ENCODE peak calls at places on chromosomes 5 and 9, in five cellular contexts. One of them, this sample, is unnamed.

GRCh38 chr5:174571662-174572397 is 152.6 kb upstream of the MSX2 start:
- DNase-seq in ovary: peak; percentile 44
- DNase-seq in PC-3: peak; percentile 91
- DNase-seq in Peyer's patch: peak; percentile 57
- DNase-seq in A549: peak; percentile 85
- DNase-seq in this sample: no peak

GRCh38 chr9:21974542-21975409 is 19.4 kb downstream of the CDKN2A start:
- DNase-seq in PC-3: no peak
- DNase-seq in Peyer's patch: peak; percentile 62
- DNase-seq in ovary: no peak
- DNase-seq in A549: no peak
- DNase-seq in this sample: peak; percentile 67

GRCh38 chr5:180860273-180860886 is 696 bp downstream of the ZFP62 start:
- DNase-seq in ovary: no peak
- DNase-seq in A549: peak; percentile 82
- DNase-seq in Peyer's patch: peak; percentile 62
- DNase-seq in PC-3: peak; percentile 46
- DNase-seq in this sample: peak; percentile 78

GRCh38 chr9:70119786-70120185 is 76.1 kb downstream of the MAMDC2 start:
- DNase-seq in ovary: no peak
- DNase-seq in A549: no peak
- DNase-seq in PC-3: no peak
- DNase-seq in Peyer's patch: no peak
- DNase-seq in this sample: no peak

GRCh38 chr5:180870669-180871068 is 9.6 kb upstream of the ZFP62 start:
- DNase-seq in A549: no peak
- DNase-seq in Peyer's patch: no peak
- DNase-seq in ovary: no peak
- DNase-seq in PC-3: no peak
- DNase-seq in this sample: no peak

GRCh38 chr9:32776201-32776600 is 7.1 kb upstream of the TMEM215 start:
- DNase-seq in Peyer's patch: no peak
- DNase-seq in A549: no peak
- DNase-seq in ovary: no peak
- DNase-seq in PC-3: no peak
- DNase-seq in this sample: no peak

GRCh38 chr5:78757269-78758053 is 108.9 kb upstream of the LHFPL2 start:
- DNase-seq in PC-3: peak; percentile 43
- DNase-seq in Peyer's patch: no peak
- DNase-seq in A549: peak; percentile 42
- DNase-seq in ovary: no peak
- DNase-seq in this sample: no peak

GRCh38 chr9:78892182-78892581 is 595.3 kb downstream of the PSAT1 start:
- DNase-seq in A549: no peak
- DNase-seq in Peyer's patch: no peak
- DNase-seq in ovary: no peak
- DNase-seq in PC-3: no peak
- DNase-seq in this sample: no peak

GRCh38 chr5:16837305-16837704 is 98.8 kb downstream of the MYO10 start:
- DNase-seq in Peyer's patch: no peak
- DNase-seq in ovary: no peak
- DNase-seq in A549: no peak
- DNase-seq in PC-3: no peak
- DNase-seq in this sample: no peak

GRCh38 chr5:140324834-140325195 is 21.6 kb downstream of the HBEGF start:
- DNase-seq in PC-3: no peak
- DNase-seq in ovary: no peak
- DNase-seq in Peyer's patch: no peak
- DNase-seq in A549: no peak
- DNase-seq in this sample: no peak

GRCh38 chr9:73237140-73237539 is 85.5 kb downstream of the ANXA1 start:
- DNase-seq in Peyer's patch: no peak
- DNase-seq in ovary: no peak
- DNase-seq in A549: no peak
- DNase-seq in PC-3: no peak
- DNase-seq in this sample: no peak

GRCh38 chr9:123368481-123369153 is 12.6 kb downstream of the CRB2 start:
- DNase-seq in PC-3: no peak
- DNase-seq in ovary: no peak
- DNase-seq in Peyer's patch: no peak
- DNase-seq in A549: no peak
- DNase-seq in this sample: no peak

GRCh38 chr5:147551677-147552076 is 41.8 kb upstream of the DPYSL3 start:
- DNase-seq in PC-3: no peak
- DNase-seq in ovary: no peak
- DNase-seq in Peyer's patch: no peak
- DNase-seq in A549: no peak
- DNase-seq in this sample: no peak

GRCh38 chr5:147878066-147878748 is at the start of gene SCGB3A2:
- DNase-seq in A549: no peak
- DNase-seq in Peyer's patch: no peak
- DNase-seq in ovary: no peak
- DNase-seq in PC-3: no peak
- DNase-seq in this sample: no peak

GRCh38 chr5:128334010-128334716 is 203.9 kb downstream of the FBN2 start:
- DNase-seq in Peyer's patch: no peak
- DNase-seq in PC-3: no peak
- DNase-seq in A549: no peak
- DNase-seq in ovary: no peak
- DNase-seq in this sample: no peak

GRCh38 chr9:75911390-75911789 is 20.9 kb downstream of the PCSK5 start:
- DNase-seq in Peyer's patch: no peak
- DNase-seq in A549: no peak
- DNase-seq in PC-3: no peak
- DNase-seq in ovary: no peak
- DNase-seq in this sample: no peak

GRCh38 chr9:88056876-88057275 is 81.4 kb downstream of the SPATA31C2 start:
- DNase-seq in PC-3: peak; percentile 62
- DNase-seq in Peyer's patch: no peak
- DNase-seq in ovary: no peak
- DNase-seq in A549: no peak
- DNase-seq in this sample: no peak

GRCh38 chr5:180910735-180911134 is 11.8 kb downstream of the BTNL8 start:
- DNase-seq in Peyer's patch: no peak
- DNase-seq in PC-3: peak; percentile 36
- DNase-seq in A549: no peak
- DNase-seq in ovary: no peak
- DNase-seq in this sample: no peak

GRCh38 chr9:134420974-134421432 is 94.7 kb downstream of the RXRA start:
- DNase-seq in A549: no peak
- DNase-seq in PC-3: no peak
- DNase-seq in Peyer's patch: no peak
- DNase-seq in ovary: peak; percentile 44
- DNase-seq in this sample: no peak

GRCh38 chr5:29170609-29171008 is 2022.9 kb upstream of the CDH6 start:
- DNase-seq in PC-3: no peak
- DNase-seq in ovary: no peak
- DNase-seq in Peyer's patch: no peak
- DNase-seq in A549: no peak
- DNase-seq in this sample: no peak

GRCh38 chr5:138696501-138696900 is 56.7 kb upstream of the CTNNA1 start:
- DNase-seq in PC-3: peak; percentile 63
- DNase-seq in Peyer's patch: no peak
- DNase-seq in A549: no peak
- DNase-seq in ovary: no peak
- DNase-seq in this sample: no peak

GRCh38 chr9:135941288-135941995 is 19.7 kb downstream of the UBAC1 start:
- DNase-seq in A549: no peak
- DNase-seq in Peyer's patch: no peak
- DNase-seq in PC-3: no peak
- DNase-seq in ovary: no peak
- DNase-seq in this sample: no peak

GRCh38 chr9:126389958-126390357 is 63.3 kb downstream of the MVB12B start:
- DNase-seq in PC-3: no peak
- DNase-seq in Peyer's patch: no peak
- DNase-seq in ovary: no peak
- DNase-seq in A549: no peak
- DNase-seq in this sample: no peak

GRCh38 chr5:170651902-170652301 is 131.6 kb upstream of the GABRP start:
- DNase-seq in PC-3: no peak
- DNase-seq in ovary: no peak
- DNase-seq in A549: no peak
- DNase-seq in Peyer's patch: no peak
- DNase-seq in this sample: no peak

GRCh38 chr5:124697912-124698690 is 48.3 kb downstream of the ZNF608 start:
- DNase-seq in Peyer's patch: no peak
- DNase-seq in A549: no peak
- DNase-seq in PC-3: no peak
- DNase-seq in ovary: peak; percentile 32
- DNase-seq in this sample: no peak

GRCh38 chr5:176436641-176437040 is 11.5 kb upstream of the FAF2 start:
- DNase-seq in Peyer's patch: no peak
- DNase-seq in PC-3: peak; percentile 46
- DNase-seq in A549: no peak
- DNase-seq in ovary: no peak
- DNase-seq in this sample: no peak

GRCh38 chr9:127539259-127539981 is 72.7 kb upstream of the STXBP1 start:
- DNase-seq in PC-3: no peak
- DNase-seq in A549: no peak
- DNase-seq in Peyer's patch: no peak
- DNase-seq in ovary: no peak
- DNase-seq in this sample: no peak

GRCh38 chr5:96529559-96529958 is 96.5 kb upstream of the PCSK1 start:
- DNase-seq in A549: no peak
- DNase-seq in Peyer's patch: no peak
- DNase-seq in ovary: no peak
- DNase-seq in PC-3: no peak
- DNase-seq in this sample: no peak

GRCh38 chr5:55495216-55495615 is 39.5 kb downstream of the PLPP1 start:
- DNase-seq in PC-3: no peak
- DNase-seq in Peyer's patch: no peak
- DNase-seq in ovary: no peak
- DNase-seq in A549: no peak
- DNase-seq in this sample: no peak

GRCh38 chr5:55498466-55498865 is 36.3 kb downstream of the PLPP1 start:
- DNase-seq in PC-3: no peak
- DNase-seq in Peyer's patch: no peak
- DNase-seq in ovary: no peak
- DNase-seq in A549: no peak
- DNase-seq in this sample: no peak

GRCh38 chr5:55502759-55503158 is 32.0 kb downstream of the PLPP1 start:
- DNase-seq in PC-3: no peak
- DNase-seq in A549: no peak
- DNase-seq in ovary: no peak
- DNase-seq in Peyer's patch: no peak
- DNase-seq in this sample: no peak

GRCh38 chr5:55492449-55492848 is 42.3 kb downstream of the PLPP1 start:
- DNase-seq in Peyer's patch: no peak
- DNase-seq in ovary: no peak
- DNase-seq in PC-3: no peak
- DNase-seq in A549: no peak
- DNase-seq in this sample: no peak

GRCh38 chr5:55497712-55498111 is 37.1 kb downstream of the PLPP1 start:
- DNase-seq in ovary: no peak
- DNase-seq in Peyer's patch: no peak
- DNase-seq in PC-3: no peak
- DNase-seq in A549: no peak
- DNase-seq in this sample: no peak
- H3K27ac ChIP-seq in ovary: no peak overlapping the region
- H3K27ac ChIP-seq in Peyer's patch: no peak overlapping the region
- H3K27ac ChIP-seq in PC-3: no peak overlapping the region
- H3K27ac ChIP-seq in A549: no peak overlapping the region
- H3K27ac ChIP-seq in this sample: no peak overlapping the region

GRCh38 chr9:6073731-6074130 is 58.3 kb upstream of the RANBP6 start:
- DNase-seq in Peyer's patch: no peak
- DNase-seq in A549: no peak
- DNase-seq in PC-3: peak; percentile 61
- DNase-seq in ovary: no peak
- DNase-seq in this sample: no peak
- H3K4me3 ChIP-seq in Peyer's patch: no peak overlapping the region
- H3K4me3 ChIP-seq in A549: no peak overlapping the region
- H3K4me3 ChIP-seq in PC-3: no peak overlapping the region
- H3K4me3 ChIP-seq in ovary: no peak overlapping the region
- H3K4me3 ChIP-seq in this sample: no peak overlapping the region

GRCh38 chr5:57839447-57839846 is 356.8 kb upstream of the ACTBL2 start:
- DNase-seq in ovary: no peak
- DNase-seq in A549: no peak
- DNase-seq in Peyer's patch: no peak
- DNase-seq in PC-3: peak; percentile 27
- DNase-seq in this sample: no peak

GRCh38 chr5:57843016-57843402 is 360.4 kb upstream of the ACTBL2 start:
- DNase-seq in Peyer's patch: no peak
- DNase-seq in PC-3: no peak
- DNase-seq in A549: no peak
- DNase-seq in ovary: no peak
- DNase-seq in this sample: no peak

GRCh38 chr5:57842376-57843015 is 359.9 kb upstream of the ACTBL2 start:
- DNase-seq in A549: no peak
- DNase-seq in PC-3: no peak
- DNase-seq in Peyer's patch: no peak
- DNase-seq in ovary: no peak
- DNase-seq in this sample: no peak

GRCh38 chr5:57844410-57844809 is 361.8 kb upstream of the ACTBL2 start:
- DNase-seq in PC-3: no peak
- DNase-seq in Peyer's patch: no peak
- DNase-seq in ovary: no peak
- DNase-seq in A549: no peak
- DNase-seq in this sample: no peak

GRCh38 chr5:57841671-57842375 is 359.2 kb upstream of the ACTBL2 start:
- DNase-seq in Peyer's patch: no peak
- DNase-seq in ovary: no peak
- DNase-seq in A549: peak; percentile 90
- DNase-seq in PC-3: peak; percentile 87
- DNase-seq in this sample: no peak
- H3K27ac ChIP-seq in Peyer's patch: no peak overlapping the region
- H3K27ac ChIP-seq in ovary: no peak overlapping the region
- H3K27ac ChIP-seq in A549: peak overlapping the region; percentile 84
- H3K27ac ChIP-seq in PC-3: peak overlapping the region; percentile 81
- H3K27ac ChIP-seq in this sample: no peak overlapping the region

GRCh38 chr9:1274334-1274733 is 224.2 kb downstream of the DMRT2 start:
- DNase-seq in ovary: no peak
- DNase-seq in A549: no peak
- DNase-seq in PC-3: no peak
- DNase-seq in Peyer's patch: no peak
- DNase-seq in this sample: no peak

GRCh38 chr9:1276474-1276873 is 226.3 kb downstream of the DMRT2 start:
- DNase-seq in A549: no peak
- DNase-seq in Peyer's patch: no peak
- DNase-seq in ovary: no peak
- DNase-seq in PC-3: no peak
- DNase-seq in this sample: no peak

GRCh38 chr9:1269533-1270315 is 219.6 kb downstream of the DMRT2 start:
- DNase-seq in Peyer's patch: no peak
- DNase-seq in A549: no peak
- DNase-seq in PC-3: no peak
- DNase-seq in ovary: no peak
- DNase-seq in this sample: no peak

GRCh38 chr9:1271786-1272185 is 221.6 kb downstream of the DMRT2 start:
- DNase-seq in A549: no peak
- DNase-seq in PC-3: no peak
- DNase-seq in Peyer's patch: no peak
- DNase-seq in ovary: no peak
- DNase-seq in this sample: no peak

GRCh38 chr9:1273859-1274258 is 223.7 kb downstream of the DMRT2 start:
- DNase-seq in PC-3: peak; percentile 29
- DNase-seq in A549: no peak
- DNase-seq in Peyer's patch: no peak
- DNase-seq in ovary: no peak
- DNase-seq in this sample: no peak
- H3K4me3 ChIP-seq in PC-3: no peak overlapping the region
- H3K4me3 ChIP-seq in A549: no peak overlapping the region
- H3K4me3 ChIP-seq in Peyer's patch: no peak overlapping the region
- H3K4me3 ChIP-seq in ovary: no peak overlapping the region
- H3K4me3 ChIP-seq in this sample: no peak overlapping the region